ENCODE peak calls at places on chromosomes 11 and 22, in seven cellular contexts. R, B, Q, F, K, I and U are unnamed samples.

GRCh38 chr22:36478966-36479365 is 2.5 kb downstream of the TXN2 start:
- DNase-seq in Q (no peak), B (no peak), F (peak), K (no peak), I (no peak), R (no peak), U (no peak)

GRCh38 chr22:42365337-42365865 is 66.8 kb downstream of the NFAM1 start:
- DNase-seq in Q (no peak), I (no peak), F (no peak), B (no peak), K (no peak), R (no peak), U (no peak)

GRCh38 chr11:26753738-26754504 is 32.1 kb upstream of the SLC5A12 start:
- DNase-seq in F (peak), Q (peak), I (peak), B (peak), R (no peak), K (peak), U (no peak)

GRCh38 chr22:19640306-19640705 is 74.0 kb upstream of the SEPTIN5 start:
- DNase-seq in B (no peak), F (no peak), I (no peak), K (no peak), Q (no peak), R (no peak), U (no peak)

GRCh38 chr22:23786752-23787599 is at the start of gene SMARCB1:
- DNase-seq in B (peak), F (peak), I (peak), Q (peak), K (peak), R (peak), U (peak)

GRCh38 chr11:58286249-58286648 is 18.2 kb upstream of the OR10W1 start:
- DNase-seq in K (no peak), I (no peak), F (peak), R (no peak), Q (no peak), B (peak), U (no peak)

GRCh38 chr11:109704432-109704831 is 282.4 kb downstream of the C11orf87 start:
- DNase-seq in B (no peak), F (no peak), K (no peak), R (no peak), I (no peak), Q (no peak), U (no peak)

GRCh38 chr11:123543796-123544195 is 110.6 kb downstream of the SCN3B start:
- DNase-seq in I (peak), K (no peak), F (peak), R (no peak), B (no peak), Q (no peak), U (no peak)

GRCh38 chr11:124602193-124602592 is 9.0 kb upstream of the PANX3 start:
- DNase-seq in K (no peak), B (no peak), F (no peak), R (no peak), I (no peak), Q (no peak), U (no peak)

GRCh38 chr11:114439229-114440120 is at the start of gene REXO2:
- DNase-seq in R (peak), K (peak), F (peak), Q (peak), I (peak), B (peak), U (peak)

GRCh38 chr11:104352036-104352435 is 188.1 kb upstream of the PDGFD start:
- DNase-seq in F (no peak), K (no peak), Q (no peak), I (no peak), B (no peak), R (no peak), U (no peak)

GRCh38 chr11:2252018-2252417 is 18.4 kb downstream of the ASCL2 start:
- DNase-seq in F (no peak), Q (no peak), I (no peak), B (no peak), K (no peak), R (no peak), U (no peak)

GRCh38 chr11:69013009-69013951 is at the start of gene MRGPRF:
- DNase-seq in F (peak), Q (peak), K (peak), R (peak), I (no peak), B (peak), U (no peak)

GRCh38 chr11:394034-394857 is at the start of gene PKP3:
- DNase-seq in F (peak), B (no peak), R (peak), I (no peak), Q (no peak), K (peak), U (no peak)

GRCh38 chr11:58780578-58780977 is 48.8 kb upstream of the GLYAT start:
- DNase-seq in B (no peak), F (no peak), Q (no peak), K (no peak), I (no peak), R (no peak), U (no peak)

GRCh38 chr11:14232652-14233051 is 126.3 kb downstream of the RRAS2 start:
- DNase-seq in Q (no peak), F (no peak), I (no peak), R (no peak), B (no peak), K (no peak), U (no peak)

GRCh38 chr22:40235418-40235817 is 57.7 kb downstream of the TNRC6B start:
- DNase-seq in K (no peak), F (no peak), B (no peak), Q (no peak), I (no peak), R (no peak), U (no peak)

GRCh38 chr11:20154381-20154780 is 5.9 kb downstream of the DBX1 start:
- DNase-seq in F (no peak), K (no peak), I (peak), R (no peak), Q (no peak), B (no peak), U (no peak)

GRCh38 chr11:105443623-105444022 is 166.2 kb upstream of the GRIA4 start:
- DNase-seq in I (no peak), Q (no peak), F (no peak), B (no peak), K (no peak), R (no peak), U (no peak)

GRCh38 chr11:109864834-109865557 is 228.2 kb upstream of the ZC3H12C start:
- DNase-seq in B (no peak), R (no peak), Q (no peak), I (peak), K (no peak), F (peak), U (no peak)

GRCh38 chr22:42432020-42432596 is at the start of gene NFAM1:
- DNase-seq in K (no peak), F (no peak), Q (peak), B (no peak), R (peak), I (no peak), U (no peak)

GRCh38 chr11:2269601-2270321 is 627 bp downstream of the ASCL2 start:
- DNase-seq in Q (peak), K (peak), R (peak), I (no peak), F (peak), B (peak), U (peak)

GRCh38 chr11:72378704-72379383 is 55.5 kb downstream of the CLPB start:
- DNase-seq in B (no peak), K (peak), Q (peak), I (no peak), R (peak), F (peak), U (no peak)

GRCh38 chr11:131691558-131692041 is 321.2 kb downstream of the NTM start:
- DNase-seq in R (no peak), F (peak), I (no peak), Q (no peak), K (no peak), B (peak), U (no peak)

GRCh38 chr11:131692151-131692550 is 321.7 kb downstream of the NTM start:
- DNase-seq in Q (no peak), K (no peak), I (no peak), R (no peak), F (no peak), B (no peak), U (no peak)

GRCh38 chr11:131694526-131695424 is 324.4 kb downstream of the NTM start:
- DNase-seq in I (no peak), B (peak), Q (peak), R (peak), F (peak), K (peak), U (peak)

GRCh38 chr11:131692961-131693360 is 322.5 kb downstream of the NTM start:
- DNase-seq in I (no peak), R (no peak), K (no peak), F (no peak), Q (no peak), B (no peak), U (no peak)

DNA sequence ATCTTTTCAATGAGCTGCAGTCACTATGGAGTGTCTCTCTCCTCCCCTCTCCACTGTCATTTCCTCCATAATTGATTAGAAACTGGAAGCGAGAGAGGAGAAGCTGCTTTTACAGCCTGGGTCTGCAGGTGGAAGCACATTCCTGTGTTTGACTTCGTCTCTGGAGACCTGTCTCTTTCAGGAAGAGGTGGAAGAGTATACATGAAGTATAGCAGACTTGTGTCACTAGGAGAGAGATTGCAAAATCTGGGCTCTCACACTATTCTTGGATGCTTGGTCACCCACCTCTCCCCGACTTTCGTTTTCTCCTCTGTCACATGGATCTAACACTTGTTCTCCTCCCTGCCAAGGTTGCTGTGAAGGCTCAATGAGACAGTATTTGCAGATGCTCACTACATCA is 323.3 kb downstream of the NTM start:
- DNase-seq in R (no peak), B (no peak), F (no peak), I (no peak), K (no peak), Q (no peak), U (no peak)
- TF ChIP-seq CTCF in R (no peak), B (no peak), F (no peak), I (no peak), K (no peak), Q (no peak), U (no peak)

GRCh38 chr22:46317646-46318045 is 17.9 kb upstream of the TRMU start:
- DNase-seq in B (no peak), I (no peak), K (no peak), Q (peak), F (no peak), R (no peak), U (no peak)

GRCh38 chr22:46320166-46320710 is 15.3 kb upstream of the TRMU start:
- DNase-seq in F (no peak), K (no peak), R (no peak), I (no peak), Q (peak), B (no peak), U (no peak)

GRCh38 chr22:46318576-46318975 is 16.9 kb upstream of the TRMU start:
- DNase-seq in I (no peak), K (no peak), F (no peak), R (peak), B (no peak), Q (peak), U (no peak)

GRCh38 chr22:46320716-46321386 is 14.7 kb upstream of the TRMU start:
- DNase-seq in R (no peak), I (no peak), F (no peak), B (no peak), Q (no peak), K (no peak), U (no peak)

GRCh38 chr22:46319319-46319718 is 16.2 kb upstream of the TRMU start:
- DNase-seq in R (peak), Q (peak), K (no peak), F (no peak), B (no peak), I (no peak), U (no peak)
- TF ChIP-seq CTCF in R (no peak), Q (no peak), K (no peak), F (no peak), B (no peak), I (no peak), U (no peak)

GRCh38 chr22:26796785-26797184 is 139.4 kb downstream of the MIAT start:
- DNase-seq in F (no peak), Q (no peak), K (no peak), B (no peak), I (no peak), R (no peak), U (no peak)

GRCh38 chr22:26800858-26801257 is 143.5 kb downstream of the MIAT start:
- DNase-seq in R (no peak), Q (no peak), K (no peak), F (no peak), B (no peak), I (no peak), U (no peak)

GRCh38 chr22:26801449-26801848 is 144.1 kb downstream of the MIAT start:
- DNase-seq in R (no peak), Q (no peak), I (no peak), F (no peak), K (no peak), B (no peak), U (no peak)

GRCh38 chr22:26798433-26799065 is 141.2 kb downstream of the MIAT start:
- DNase-seq in K (no peak), B (no peak), F (no peak), R (no peak), Q (no peak), I (no peak), U (no peak)

DNA sequence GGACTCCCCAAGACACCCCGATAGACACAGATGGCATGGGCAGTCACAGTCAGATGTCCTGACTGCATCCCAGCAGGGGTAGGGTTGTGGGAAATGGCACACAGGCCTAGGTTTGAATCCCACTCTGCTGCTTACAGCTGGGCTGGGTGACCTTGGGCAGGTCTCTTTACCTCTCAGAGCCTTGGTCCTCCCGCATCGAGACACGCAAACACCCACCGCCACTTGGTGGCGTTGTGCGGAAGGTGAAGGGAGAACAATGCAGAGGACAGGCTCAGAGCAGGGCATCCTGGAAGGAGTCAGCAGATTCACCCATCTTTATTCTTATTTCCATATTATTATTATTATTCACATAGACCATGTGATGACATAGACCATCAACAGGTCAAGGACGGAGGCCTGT is 140.5 kb downstream of the MIAT start:
- DNase-seq in K (no peak), Q (no peak), F (no peak), I (no peak), R (no peak), B (peak), U (no peak)
- TF ChIP-seq CTCF in K (no peak), Q (no peak), F (no peak), I (no peak), R (no peak), B (no peak), U (no peak)

GRCh38 chr11:43712676-43713075 is 32.1 kb downstream of the HSD17B12 start:
- DNase-seq in B (no peak), R (no peak), Q (no peak), I (no peak), K (no peak), F (no peak), U (no peak)

GRCh38 chr11:43709689-43710088 is 29.2 kb downstream of the HSD17B12 start:
- DNase-seq in F (no peak), B (no peak), K (no peak), I (no peak), R (no peak), Q (no peak), U (no peak)

GRCh38 chr11:43706631-43707030 is 26.1 kb downstream of the HSD17B12 start:
- DNase-seq in R (no peak), K (no peak), Q (no peak), B (no peak), I (no peak), F (no peak), U (no peak)

DNA sequence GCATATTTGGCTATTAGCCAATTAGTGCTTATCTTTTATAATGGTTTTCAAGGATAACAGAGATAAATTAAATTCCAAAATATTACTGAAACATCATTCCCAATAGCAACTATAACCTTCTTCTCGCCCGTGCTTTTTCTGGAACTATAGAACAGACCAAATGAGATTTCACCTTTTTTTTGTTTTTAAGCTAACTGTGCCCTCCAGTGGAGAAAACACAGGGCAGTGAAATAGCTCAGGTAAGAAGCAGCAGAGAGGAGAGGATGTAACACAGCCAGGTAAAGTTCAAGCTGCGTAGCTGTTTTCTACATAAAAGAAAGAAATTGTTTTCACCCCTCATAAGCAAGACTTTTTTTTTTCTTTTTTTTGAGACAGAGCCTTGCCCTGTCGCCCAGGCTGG is 28.2 kb downstream of the HSD17B12 start:
- DNase-seq in I (no peak), Q (no peak), B (no peak), K (no peak), F (peak), R (no peak), U (no peak)
- TF ChIP-seq CTCF in I (no peak), Q (peak), B (no peak), K (no peak), F (peak), R (peak), U (no peak)

GRCh38 chr11:89405629-89406028 is 85.5 kb downstream of the NOX4 start:
- DNase-seq in R (no peak), Q (no peak), K (no peak), I (no peak), F (peak), B (no peak), U (no peak)
- TF ChIP-seq CTCF in R (no peak), Q (no peak), K (no peak), I (no peak), F (peak), B (peak), U (no peak)

DNA sequence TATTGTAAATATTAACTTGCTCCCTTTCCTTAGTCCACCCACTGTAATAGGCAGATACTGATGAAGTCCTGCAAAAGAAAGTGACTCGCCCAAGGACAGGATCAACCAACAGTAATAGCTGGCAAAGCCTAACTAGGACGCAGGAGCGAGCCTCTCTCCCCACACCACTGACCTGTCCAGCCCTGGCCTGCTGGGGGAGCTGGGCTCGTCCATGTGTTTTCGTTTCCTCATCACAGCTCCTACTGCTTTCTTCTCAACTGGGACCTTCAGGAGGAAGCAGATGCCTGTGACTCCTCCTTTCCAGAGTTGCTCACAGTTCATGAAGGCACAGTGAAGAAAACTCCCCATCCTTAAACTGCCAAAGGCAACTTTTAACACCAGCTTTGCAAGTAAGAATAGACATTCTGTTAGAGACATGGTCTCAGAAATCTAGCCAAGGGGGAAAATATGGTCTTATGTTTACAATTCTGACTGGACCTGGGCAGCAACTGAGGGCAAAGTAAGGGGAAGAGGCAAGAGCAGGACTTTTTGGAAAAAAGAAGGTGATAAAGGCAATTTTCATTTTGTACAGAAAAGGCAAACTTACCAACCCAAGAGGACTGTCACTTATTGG is 11.6 kb upstream of the GPHA2 start:
- DNase-seq in R (no peak), I (no peak), K (no peak), F (peak), Q (no peak), B (peak), U (no peak)
- TF ChIP-seq CTCF in R (peak), I (no peak), K (no peak), F (peak), Q (no peak), B (no peak), U (no peak)